ENCODE peak calls at places on chromosomes 7 and 10, in nine cellular contexts. L, J, V, C, E, U, X, T and K are unnamed samples.

GRCh38 chr7:116242759-116243158 is 32.4 kb downstream of the TES start:
- DNase-seq in L (no peak), J (no peak), V (no peak), C (no peak), E (no peak), U (no peak), X (no peak), T (no peak), K (no peak)

GRCh38 chr10:51257511-51258248 is 183.4 kb downstream of the PRKG1 start:
- DNase-seq in L (no peak), J (no peak), V (no peak), C (no peak), E (no peak), U (no peak), X (no peak), T (no peak), K (no peak)

GRCh38 chr7:39855325-39855674 is 94.8 kb upstream of the CDK13 start:
- DNase-seq in L (no peak), J (no peak), V (no peak), C (no peak), E (no peak), U (no peak), X (no peak), T (no peak), K (no peak)

GRCh38 chr10:124748206-124748605 is 4.0 kb upstream of the FAM53B start:
- DNase-seq in L (no peak), J (no peak), V (no peak), C (no peak), E (no peak), U (no peak), X (no peak), T (no peak), K (no peak)

GRCh38 chr7:92397542-92397941 is 49.7 kb upstream of the GATAD1 start:
- DNase-seq in L (no peak), J (no peak), V (no peak), C (no peak), E (no peak), U (no peak), X (no peak), T (no peak), K (no peak)

GRCh38 chr10:8951440-8952089 is 897.1 kb downstream of the GATA3 start:
- DNase-seq in L (no peak), J (no peak), V (no peak), C (no peak), E (no peak), U (no peak), X (no peak), T (no peak), K (no peak)

GRCh38 chr10:35127289-35127891 is 744 bp downstream of the CREM start:
- DNase-seq in L (peak; percentile 66), J (peak; percentile 64), V (peak; percentile 94), C (peak; percentile 63), E (peak; percentile 43), U (peak; percentile 63), X (peak; percentile 61), T (no peak), K (peak; percentile 25)

GRCh38 chr10:47189802-47190201 is 110.2 kb upstream of the GDF10 start:
- DNase-seq in L (no peak), J (no peak), V (no peak), C (no peak), E (no peak), U (no peak), X (no peak), T (no peak), K (no peak)

GRCh38 chr7:101486764-101487458 is 124.2 kb downstream of the COL26A1 start:
- DNase-seq in L (peak; percentile 55), J (no peak), V (no peak), C (peak; percentile 40), E (no peak), U (no peak), X (no peak), T (no peak), K (no peak)

GRCh38 chr10:127923646-127924045 is 16.7 kb downstream of the PTPRE start:
- DNase-seq in L (no peak), J (no peak), V (no peak), C (no peak), E (no peak), U (no peak), X (no peak), T (no peak), K (no peak)

GRCh38 chr7:32034052-32034451 is 36.2 kb downstream of the PDE1C start:
- DNase-seq in L (no peak), J (no peak), V (no peak), C (no peak), E (no peak), U (no peak), X (peak; percentile 20), T (no peak), K (no peak)

GRCh38 chr7:2211259-2211575 is 21.5 kb downstream of the MAD1L1 start:
- DNase-seq in L (no peak), J (no peak), V (peak; percentile 51), C (no peak), E (no peak), U (no peak), X (no peak), T (no peak), K (no peak)

GRCh38 chr10:97250952-97251351 is 41.5 kb downstream of the ARHGAP19 start:
- DNase-seq in L (no peak), J (no peak), V (no peak), C (no peak), E (no peak), U (no peak), X (no peak), T (no peak), K (no peak)

GRCh38 chr7:87100326-87100725 is 40.9 kb upstream of the ELAPOR2 start:
- DNase-seq in L (no peak), J (no peak), V (no peak), C (no peak), E (no peak), U (no peak), X (no peak), T (no peak), K (no peak)

GRCh38 chr10:124917939-124918830 is 23.7 kb upstream of the ZRANB1 start:
- DNase-seq in L (peak; percentile 71), J (no peak), V (no peak), C (no peak), E (no peak), U (peak; percentile 27), X (no peak), T (no peak), K (peak; percentile 9)

GRCh38 chr10:96230527-96230926 is 40.8 kb downstream of the BLNK start:
- DNase-seq in L (no peak), J (no peak), V (no peak), C (no peak), E (no peak), U (no peak), X (no peak), T (peak; percentile 48), K (no peak)
- H3K4me1 ChIP-seq in L (no peaks in the 10 kb centered on the region), J (no peaks in the 10 kb centered on the region), V (peaks cover 6% of the 10 kb centered on the region), C (no peaks in the 10 kb centered on the region), E (no peaks in the 10 kb centered on the region), U (no peaks in the 10 kb centered on the region), X (peaks cover 13% of the 10 kb centered on the region), T (peaks cover 14% of the 10 kb centered on the region), K (no peaks in the 10 kb centered on the region)

DNA sequence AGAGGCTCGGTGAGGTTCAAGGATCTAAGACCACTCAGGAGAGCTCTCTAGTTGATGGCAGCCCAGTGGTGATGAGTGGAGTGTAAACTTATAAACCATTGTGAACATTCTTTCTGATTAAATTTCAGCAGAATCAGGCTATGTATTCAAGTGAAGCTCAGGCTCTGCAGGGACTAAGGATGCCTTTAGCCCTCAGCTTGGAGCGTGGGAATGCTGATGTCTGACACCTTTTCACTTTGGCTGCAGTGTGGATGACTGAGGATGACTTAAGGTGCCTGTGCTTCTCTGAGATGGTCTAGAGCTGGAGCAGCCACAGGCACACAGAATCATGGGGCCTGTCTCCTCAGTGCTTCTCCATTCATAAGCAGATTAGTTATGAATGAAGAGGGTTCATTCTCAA is 150.4 kb downstream of the SORCS3 start:
- DNase-seq in L (no peak), J (no peak), V (no peak), C (no peak), E (no peak), U (no peak), X (no peak), T (no peak), K (no peak)
- H3K27ac ChIP-seq in L (no peak overlapping the region), J (no peak overlapping the region), V (no peak overlapping the region), C (no peak overlapping the region), E (no peak overlapping the region), U (no peak overlapping the region), X (no peak overlapping the region), T (no peak overlapping the region), K (no peak overlapping the region)

DNA sequence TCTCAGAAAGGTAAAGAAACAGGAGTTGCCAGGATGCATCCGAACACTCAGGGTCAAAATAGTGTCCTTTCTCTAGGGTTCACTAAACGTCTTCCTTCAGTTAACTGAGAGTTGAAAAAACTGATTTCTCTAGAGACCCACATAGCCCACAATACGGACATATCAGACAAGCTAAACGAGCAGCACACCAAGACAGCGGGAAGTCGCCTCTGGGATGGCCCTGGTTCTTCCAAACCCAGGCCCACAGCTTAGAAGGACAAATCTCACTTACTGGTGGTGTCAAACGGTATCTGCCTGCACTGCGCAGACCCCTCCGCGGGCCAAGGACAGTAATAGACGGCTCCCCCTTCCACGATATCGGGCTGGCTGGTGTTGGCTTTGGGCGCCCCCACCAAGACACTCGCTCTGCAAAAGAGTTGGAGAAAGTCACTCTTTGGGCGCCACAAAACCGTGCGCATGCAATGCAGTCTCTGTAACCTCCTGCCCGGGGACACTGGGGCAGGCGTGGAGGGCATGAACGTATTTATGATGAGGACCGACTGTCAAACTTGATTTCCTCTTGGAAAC is 1.1 kb downstream of the ITGA8 start:
- DNase-seq in L (no peak), J (no peak), V (no peak), C (no peak), E (no peak), U (no peak), X (no peak), T (no peak), K (no peak)
- TF ChIP-seq POLR2A in L (no peak), J (no peak), V (no peak), C (no peak), E (no peak), U (no peak), X (no peak), T (no peak), K (no peak)

GRCh38 chr10:5530846-5531557 is 6.2 kb downstream of the CALML3 start:
- DNase-seq in L (no peak), J (peak; percentile 2), V (peak; percentile 47), C (no peak), E (no peak), U (no peak), X (no peak), T (no peak), K (no peak)
- H3K4me1 ChIP-seq in L (no peaks in the 10 kb centered on the region), J (no peaks in the 10 kb centered on the region), V (no peaks in the 10 kb centered on the region), C (no peaks in the 10 kb centered on the region), E (no peaks in the 10 kb centered on the region), U (no peaks in the 10 kb centered on the region), X (peaks cover 6% of the 10 kb centered on the region), T (no peaks in the 10 kb centered on the region), K (no peaks in the 10 kb centered on the region)

DNA sequence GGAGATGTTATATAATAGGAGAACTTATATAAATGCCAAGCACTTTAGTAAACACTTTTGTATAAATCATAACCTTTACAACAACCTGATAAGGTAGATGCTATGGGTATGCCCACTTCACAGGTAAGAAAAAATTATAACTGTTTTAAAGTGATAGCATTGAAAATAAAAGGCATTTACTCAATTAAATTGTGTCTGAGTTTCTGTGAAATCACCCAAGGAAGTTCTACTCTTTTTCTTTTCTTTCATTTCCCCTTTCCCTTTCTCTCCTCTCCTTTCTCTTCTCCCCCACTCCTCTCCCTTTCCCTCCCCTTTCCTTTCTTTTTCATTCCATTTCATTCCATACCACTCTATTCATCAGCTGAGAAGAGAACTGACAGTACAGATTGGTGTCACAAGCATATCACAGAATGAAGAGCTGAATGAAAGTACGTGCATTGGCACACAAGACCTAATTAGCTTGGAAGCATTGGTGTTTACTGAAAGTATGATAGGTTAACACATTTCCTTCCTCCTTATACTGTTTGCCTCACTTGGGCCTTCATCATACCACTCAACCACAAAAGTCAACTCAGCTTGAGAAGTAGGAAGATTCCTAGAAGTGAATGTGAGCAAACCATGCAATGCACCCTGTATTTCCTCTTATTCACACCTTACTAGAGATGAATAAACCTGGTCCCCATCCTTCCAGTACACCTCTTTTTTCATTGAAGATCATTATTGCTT is 117.9 kb upstream of the AGR3 start:
- DNase-seq in L (no peak), J (no peak), V (no peak), C (no peak), E (no peak), U (no peak), X (no peak), T (no peak), K (no peak)
- H3K27ac ChIP-seq in L (no peak overlapping the region), J (no peak overlapping the region), V (peak overlapping the region; percentile 60), C (no peak overlapping the region), E (no peak overlapping the region), U (no peak overlapping the region), X (no peak overlapping the region), T (no peak overlapping the region), K (no peak overlapping the region)